ENCODE peak calls at places on chromosomes 2 and 18, in five cellular contexts. One of them, this sample, is unnamed.
A peak's percentile ranks its signal among the peaks of the same experiment; 100 is the strongest.

GRCh38 chr2:15146960-15147359 is 414.2 kb downstream of the NBAS start:
- DNase-seq in fibroblast of the aortic adventitia: no peak
- DNase-seq in AG04450: no peak
- DNase-seq in tibial nerve: no peak
- DNase-seq in mucosa of descending colon: no peak
- DNase-seq in this sample: no peak

GRCh38 chr2:127604986-127605385 is 41.0 kb upstream of the GPR17 start:
- DNase-seq in fibroblast of the aortic adventitia: peak; percentile 19
- DNase-seq in AG04450: no peak
- DNase-seq in tibial nerve: no peak
- DNase-seq in mucosa of descending colon: no peak
- DNase-seq in this sample: no peak

GRCh38 chr18:63399300-63399699 is 23.0 kb downstream of the VPS4B start:
- DNase-seq in fibroblast of the aortic adventitia: no peak
- DNase-seq in AG04450: no peak
- DNase-seq in tibial nerve: no peak
- DNase-seq in mucosa of descending colon: no peak
- DNase-seq in this sample: no peak

GRCh38 chr2:172052000-172052983 is 33.0 kb upstream of the DLX1 start:
- DNase-seq in fibroblast of the aortic adventitia: peak; percentile 34
- DNase-seq in AG04450: no peak
- DNase-seq in tibial nerve: no peak
- DNase-seq in mucosa of descending colon: no peak
- DNase-seq in this sample: no peak

GRCh38 chr2:10006248-10007147 is 36.9 kb upstream of the KLF11 start:
- DNase-seq in fibroblast of the aortic adventitia: no peak
- DNase-seq in AG04450: no peak
- DNase-seq in tibial nerve: no peak
- DNase-seq in mucosa of descending colon: peak; percentile 47
- DNase-seq in this sample: no peak

GRCh38 chr18:3360211-3360610 is 89.8 kb upstream of the TGIF1 start:
- DNase-seq in fibroblast of the aortic adventitia: no peak
- DNase-seq in AG04450: no peak
- DNase-seq in tibial nerve: no peak
- DNase-seq in mucosa of descending colon: no peak
- DNase-seq in this sample: no peak

GRCh38 chr2:124983595-124983994 is 958.5 kb downstream of the CNTNAP5 start:
- DNase-seq in fibroblast of the aortic adventitia: peak; percentile 13
- DNase-seq in AG04450: no peak
- DNase-seq in tibial nerve: no peak
- DNase-seq in mucosa of descending colon: no peak
- DNase-seq in this sample: no peak

GRCh38 chr2:42438685-42439084 is 55.1 kb downstream of the KCNG3 start:
- DNase-seq in fibroblast of the aortic adventitia: no peak
- DNase-seq in AG04450: no peak
- DNase-seq in tibial nerve: no peak
- DNase-seq in mucosa of descending colon: no peak
- DNase-seq in this sample: no peak

GRCh38 chr2:122132292-122132691 is 376.8 kb downstream of the TSN start:
- DNase-seq in fibroblast of the aortic adventitia: no peak
- DNase-seq in AG04450: no peak
- DNase-seq in tibial nerve: no peak
- DNase-seq in mucosa of descending colon: no peak
- DNase-seq in this sample: no peak

GRCh38 chr2:119734051-119734450 is 25.7 kb upstream of the PTPN4 start:
- DNase-seq in fibroblast of the aortic adventitia: no peak
- DNase-seq in AG04450: no peak
- DNase-seq in tibial nerve: no peak
- DNase-seq in mucosa of descending colon: no peak
- DNase-seq in this sample: no peak

GRCh38 chr2:172073518-172073917 is 11.8 kb upstream of the DLX1 start:
- DNase-seq in fibroblast of the aortic adventitia: no peak
- DNase-seq in AG04450: no peak
- DNase-seq in tibial nerve: no peak
- DNase-seq in mucosa of descending colon: no peak
- DNase-seq in this sample: no peak

GRCh38 chr2:145818890-145819504 is 1299.1 kb upstream of the ZEB2 start:
- DNase-seq in fibroblast of the aortic adventitia: no peak
- DNase-seq in AG04450: no peak
- DNase-seq in tibial nerve: no peak
- DNase-seq in mucosa of descending colon: no peak
- DNase-seq in this sample: no peak

GRCh38 chr2:142872900-142873724 is 4.4 kb upstream of the KYNU start:
- DNase-seq in fibroblast of the aortic adventitia: peak; percentile 84
- DNase-seq in AG04450: peak; percentile 79
- DNase-seq in tibial nerve: no peak
- DNase-seq in mucosa of descending colon: no peak
- DNase-seq in this sample: no peak

GRCh38 chr2:170148161-170148560 is 29.8 kb upstream of the MYO3B start:
- DNase-seq in fibroblast of the aortic adventitia: no peak
- DNase-seq in AG04450: no peak
- DNase-seq in tibial nerve: no peak
- DNase-seq in mucosa of descending colon: no peak
- DNase-seq in this sample: no peak

GRCh38 chr18:56789004-56789888 is 138.1 kb downstream of the WDR7 start:
- DNase-seq in fibroblast of the aortic adventitia: peak; percentile 19
- DNase-seq in AG04450: no peak
- DNase-seq in tibial nerve: no peak
- DNase-seq in mucosa of descending colon: no peak
- DNase-seq in this sample: peak; percentile 57

GRCh38 chr2:66839551-66840320 is 404.8 kb downstream of the MEIS1 start:
- DNase-seq in fibroblast of the aortic adventitia: peak; percentile 98
- DNase-seq in AG04450: peak; percentile 98
- DNase-seq in tibial nerve: no peak
- DNase-seq in mucosa of descending colon: no peak
- DNase-seq in this sample: no peak

GRCh38 chr2:126975671-126976655 is 77.3 kb downstream of the TEX51 start:
- DNase-seq in fibroblast of the aortic adventitia: peak; percentile 14
- DNase-seq in AG04450: no peak
- DNase-seq in tibial nerve: no peak
- DNase-seq in mucosa of descending colon: no peak
- DNase-seq in this sample: no peak

DNA sequence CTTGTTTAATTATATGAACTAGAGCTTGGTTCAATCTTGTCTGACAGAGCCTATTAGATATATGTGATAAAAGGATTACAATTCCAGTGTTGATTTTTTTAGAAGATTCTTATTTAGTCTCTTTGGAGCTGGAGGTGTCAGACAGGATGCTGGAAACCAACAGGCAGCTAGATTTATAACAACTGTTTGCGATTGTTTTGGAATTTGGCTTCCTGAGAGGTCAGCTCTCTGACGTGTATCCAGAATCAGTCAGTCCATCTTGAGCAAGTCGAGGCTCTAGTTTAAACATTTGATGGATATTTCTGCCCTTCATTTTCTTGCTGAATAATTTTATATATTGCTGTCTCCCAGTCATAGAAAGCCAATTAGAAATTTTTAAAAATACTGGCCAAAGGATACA is 1062.9 kb downstream of the DPP10 start:
- DNase-seq in fibroblast of the aortic adventitia: no peak
- DNase-seq in AG04450: no peak
- DNase-seq in tibial nerve: no peak
- DNase-seq in mucosa of descending colon: no peak
- DNase-seq in this sample: no peak
- TF ChIP-seq CTCF in fibroblast of the aortic adventitia: no peak
- TF ChIP-seq CTCF in AG04450: no peak
- TF ChIP-seq CTCF in tibial nerve: no peak
- TF ChIP-seq CTCF in mucosa of descending colon: no peak
- TF ChIP-seq CTCF in this sample: no peak

DNA sequence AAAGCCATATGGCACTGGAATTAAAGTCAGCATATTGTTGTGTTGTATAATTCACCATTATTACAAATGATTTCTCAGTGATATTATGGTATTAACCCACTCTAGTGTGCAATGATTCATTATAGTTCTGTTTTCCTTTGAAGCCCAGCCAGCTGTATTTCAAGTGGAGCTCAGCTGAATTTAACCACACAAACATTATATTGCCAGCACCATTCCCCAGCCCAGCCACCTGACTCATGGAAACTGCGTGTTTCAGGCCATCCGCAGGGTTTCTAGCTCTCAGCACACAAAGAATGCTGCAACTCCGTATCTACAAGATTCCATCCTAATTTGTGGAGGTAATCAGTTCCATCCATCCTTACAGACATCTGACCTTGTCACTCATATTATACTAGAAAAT is 166.8 kb upstream of the CHAC2 start:
- DNase-seq in fibroblast of the aortic adventitia: no peak
- DNase-seq in AG04450: no peak
- DNase-seq in tibial nerve: no peak
- DNase-seq in mucosa of descending colon: no peak
- DNase-seq in this sample: no peak
- TF ChIP-seq CTCF in fibroblast of the aortic adventitia: no peak
- TF ChIP-seq CTCF in AG04450: no peak
- TF ChIP-seq CTCF in tibial nerve: no peak
- TF ChIP-seq CTCF in mucosa of descending colon: no peak
- TF ChIP-seq CTCF in this sample: no peak

GRCh38 chr2:45190481-45190880 is 181.2 kb upstream of the SIX2 start:
- DNase-seq in fibroblast of the aortic adventitia: peak; percentile 57
- DNase-seq in AG04450: no peak
- DNase-seq in tibial nerve: no peak
- DNase-seq in mucosa of descending colon: no peak
- DNase-seq in this sample: no peak
- TF ChIP-seq CTCF in fibroblast of the aortic adventitia: peak; percentile 5
- TF ChIP-seq CTCF in AG04450: no peak
- TF ChIP-seq CTCF in tibial nerve: no peak
- TF ChIP-seq CTCF in mucosa of descending colon: no peak
- TF ChIP-seq CTCF in this sample: no peak

DNA sequence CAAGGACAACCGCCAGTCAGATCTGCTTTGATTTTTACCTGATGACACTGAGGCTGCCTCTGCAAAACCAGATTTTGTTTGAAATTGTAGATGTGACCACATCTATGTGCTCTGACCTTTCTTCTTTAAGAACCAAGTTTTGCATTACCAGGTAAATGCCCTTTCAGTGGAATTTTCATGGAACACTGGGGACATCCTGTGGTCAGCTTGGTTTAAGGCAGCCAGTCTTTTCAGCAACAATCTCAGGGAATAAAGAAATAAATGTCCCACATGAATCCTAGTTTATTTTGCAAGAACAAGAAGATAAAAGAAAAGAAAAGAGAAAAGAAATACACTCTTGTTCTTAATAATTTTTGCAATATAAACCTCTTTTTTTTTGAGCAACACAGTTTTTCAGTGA is 90.6 kb downstream of the POU3F3 start:
- DNase-seq in fibroblast of the aortic adventitia: peak; percentile 1
- DNase-seq in AG04450: no peak
- DNase-seq in tibial nerve: no peak
- DNase-seq in mucosa of descending colon: no peak
- DNase-seq in this sample: no peak
- TF ChIP-seq CTCF in fibroblast of the aortic adventitia: peak; percentile 19
- TF ChIP-seq CTCF in AG04450: peak; percentile 10
- TF ChIP-seq CTCF in tibial nerve: no peak
- TF ChIP-seq CTCF in mucosa of descending colon: peak; percentile 12
- TF ChIP-seq CTCF in this sample: no peak

DNA sequence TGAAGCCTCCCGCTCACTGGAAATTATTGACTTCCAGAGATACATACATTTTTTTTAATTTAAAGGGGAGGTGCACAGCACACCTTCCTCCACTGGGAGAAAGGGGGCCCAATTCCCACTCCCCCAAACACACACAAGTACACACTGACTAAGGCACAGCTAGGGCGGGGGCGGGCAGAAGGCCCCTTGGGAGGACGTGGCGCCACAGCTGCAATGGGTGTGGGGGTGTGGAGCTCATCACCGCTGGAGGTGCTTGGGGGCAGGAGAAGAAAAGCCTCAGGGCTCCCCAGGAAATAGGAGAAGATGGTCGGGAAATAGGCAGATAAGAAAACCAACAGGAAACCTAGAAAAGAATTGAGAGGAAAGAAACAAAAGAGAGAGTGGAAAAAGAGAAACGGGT is 127.3 kb upstream of the FAM98A start:
- DNase-seq in fibroblast of the aortic adventitia: no peak
- DNase-seq in AG04450: no peak
- DNase-seq in tibial nerve: no peak
- DNase-seq in mucosa of descending colon: no peak
- DNase-seq in this sample: no peak
- TF ChIP-seq CTCF in fibroblast of the aortic adventitia: no peak
- TF ChIP-seq CTCF in AG04450: no peak
- TF ChIP-seq CTCF in tibial nerve: no peak
- TF ChIP-seq CTCF in mucosa of descending colon: no peak
- TF ChIP-seq CTCF in this sample: no peak

DNA sequence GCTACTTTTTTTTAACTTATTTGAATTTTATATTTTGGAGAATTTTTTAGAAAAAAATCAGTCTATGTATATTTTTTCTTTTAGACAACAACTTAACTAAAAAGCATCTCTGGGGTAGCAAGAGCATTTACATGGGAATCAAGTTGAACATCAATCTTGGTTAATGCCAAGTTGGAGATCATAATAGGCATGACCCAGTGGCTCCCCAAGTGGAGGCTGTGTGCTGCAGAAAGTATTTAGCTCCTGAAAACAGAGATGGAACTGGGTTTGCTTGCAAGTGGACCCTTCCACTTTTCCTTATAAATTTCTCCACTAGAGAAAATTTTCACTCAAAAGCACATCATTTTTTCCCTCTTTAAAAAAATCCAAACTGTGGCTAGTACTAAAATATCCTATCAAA is 23.9 kb upstream of the CAVIN2 start:
- DNase-seq in fibroblast of the aortic adventitia: no peak
- DNase-seq in AG04450: no peak
- DNase-seq in tibial nerve: no peak
- DNase-seq in mucosa of descending colon: no peak
- DNase-seq in this sample: no peak
- TF ChIP-seq CTCF in fibroblast of the aortic adventitia: peak; percentile 24
- TF ChIP-seq CTCF in AG04450: peak; percentile 38
- TF ChIP-seq CTCF in tibial nerve: no peak
- TF ChIP-seq CTCF in mucosa of descending colon: no peak
- TF ChIP-seq CTCF in this sample: no peak

DNA sequence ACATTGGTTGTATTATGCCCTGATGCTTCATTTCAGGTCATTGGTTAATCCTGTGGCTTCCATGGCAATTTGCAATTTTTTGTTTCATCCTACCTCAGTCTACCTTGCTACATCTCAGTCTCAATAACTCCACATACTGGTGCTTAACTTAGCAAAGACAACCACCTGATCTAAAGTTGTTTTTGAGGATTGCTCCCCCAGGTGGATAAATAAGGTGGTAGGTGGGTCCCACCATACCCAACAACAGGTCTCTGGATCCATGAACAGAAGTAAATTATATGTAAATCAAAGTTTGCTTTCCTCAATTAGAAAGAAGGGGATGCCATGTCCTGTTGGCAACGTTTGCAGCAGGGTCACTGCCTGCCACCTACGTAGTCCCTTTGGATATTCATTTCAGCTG is 7.0 kb downstream of the XIRP2 start:
- DNase-seq in fibroblast of the aortic adventitia: no peak
- DNase-seq in AG04450: no peak
- DNase-seq in tibial nerve: no peak
- DNase-seq in mucosa of descending colon: no peak
- DNase-seq in this sample: no peak
- TF ChIP-seq CTCF in fibroblast of the aortic adventitia: no peak
- TF ChIP-seq CTCF in AG04450: no peak
- TF ChIP-seq CTCF in tibial nerve: no peak
- TF ChIP-seq CTCF in mucosa of descending colon: no peak
- TF ChIP-seq CTCF in this sample: no peak